ENCODE peak calls at places on chromosomes 13 and 19, in four cellular contexts. V is GM12878, D is K562, C is HepG2. G is an unnamed sample.

GRCh38 chr19:17107546-17108452 is 32.2 kb downstream of the MYO9B start:
- DNase-seq in V (no peak), D (no peak), C (peak), G (peak)

GRCh38 chr13:113638806-113639205 is 19.2 kb downstream of the ATP4B start:
- DNase-seq in V (no peak), D (no peak), C (no peak), G (no peak)

GRCh38 chr19:56015756-56016155 is 29.2 kb downstream of the NLRP5 start:
- DNase-seq in V (no peak), D (peak), C (peak), G (no peak)

GRCh38 chr13:66915596-66916185 is 314.4 kb downstream of the PCDH9 start:
- DNase-seq in V (no peak), D (no peak), C (no peak), G (no peak)

GRCh38 chr19:49347835-49348234 is 12.6 kb downstream of the CD37 start:
- DNase-seq in V (no peak), D (peak), C (peak), G (peak)

GRCh38 chr19:4702764-4703163 is 20.9 kb downstream of the DPP9 start:
- DNase-seq in V (no peak), D (no peak), C (no peak), G (no peak)

GRCh38 chr13:79767126-79767525 is 286.2 kb downstream of the NDFIP2 start:
- DNase-seq in V (no peak), D (no peak), C (no peak), G (no peak)

GRCh38 chr19:13665125-13665903 is 99.0 kb upstream of the MRI1 start:
- DNase-seq in V (peak), D (no peak), C (no peak), G (no peak)

GRCh38 chr13:85170372-85170771 is 628.8 kb downstream of the SLITRK6 start:
- DNase-seq in V (no peak), D (no peak), C (no peak), G (no peak)

GRCh38 chr19:2887391-2887914 is 13.3 kb upstream of the ZNF57 start:
- DNase-seq in V (no peak), D (peak), C (peak), G (peak)

GRCh38 chr13:44312898-44313551 is 60.6 kb upstream of the SERP2 start:
- DNase-seq in V (no peak), D (no peak), C (peak), G (no peak)

GRCh38 chr19:58328999-58329398 is 2.2 kb downstream of the ZSCAN22 start:
- DNase-seq in V (no peak), D (peak), C (no peak), G (peak)

GRCh38 chr19:12665281-12665573 is 1.3 kb downstream of the MAN2B1 start:
- DNase-seq in V (peak), D (no peak), C (no peak), G (no peak)

GRCh38 chr13:79393564-79394249 is 12.3 kb downstream of the RBM26 start:
- DNase-seq in V (no peak), D (peak), C (peak), G (no peak)

GRCh38 chr13:24618219-24618955 is 61.8 kb upstream of the ATP12A start:
- DNase-seq in V (peak), D (no peak), C (no peak), G (no peak)

GRCh38 chr13:21625366-21625765 is 21.4 kb upstream of the MICU2 start:
- DNase-seq in V (no peak), D (peak), C (peak), G (peak)

GRCh38 chr13:76813874-76814273 is 72.3 kb downstream of the KCTD12 start:
- DNase-seq in V (no peak), D (no peak), C (peak), G (no peak)

GRCh38 chr13:43963726-43964125 is 84.0 kb downstream of the LACC1 start:
- DNase-seq in V (no peak), D (no peak), C (no peak), G (no peak)

GRCh38 chr19:50858896-50859295 is 4.2 kb downstream of the KLK3 start:
- DNase-seq in V (no peak), D (no peak), C (no peak), G (no peak)

GRCh38 chr13:74305876-74306275 is 171.7 kb upstream of the KLF12 start:
- DNase-seq in V (no peak), D (no peak), C (no peak), G (no peak)

GRCh38 chr19:30678168-30678567 is 306.0 kb downstream of the ZNF536 start:
- DNase-seq in V (no peak), D (no peak), C (no peak), G (no peak)

GRCh38 chr13:104641309-104641708 is 1575.1 kb upstream of the SLC10A2 start:
- DNase-seq in V (no peak), D (no peak), C (no peak), G (peak)

GRCh38 chr13:86006317-86006716 is 207.1 kb upstream of the SLITRK6 start:
- DNase-seq in V (no peak), D (no peak), C (no peak), G (no peak)

GRCh38 chr13:113152894-113153809 is 5.3 kb upstream of the PROZ start:
- DNase-seq in V (no peak), D (peak), C (peak), G (peak)

GRCh38 chr13:70408865-70409264 is 300.6 kb upstream of the KLHL1 start:
- DNase-seq in V (no peak), D (no peak), C (no peak), G (no peak)
- TF ChIP-seq RFX5 in V (no peak), D (no peak), C (no peak), G (no peak)

GRCh38 chr19:48216933-48217332 is 38.8 kb downstream of the CARD8 start:
- DNase-seq in V (no peak), D (peak), C (no peak), G (no peak)
- TF ChIP-seq SIN3A in V (no peak), D (no peak), C (no peak), G (no peak)

DNA sequence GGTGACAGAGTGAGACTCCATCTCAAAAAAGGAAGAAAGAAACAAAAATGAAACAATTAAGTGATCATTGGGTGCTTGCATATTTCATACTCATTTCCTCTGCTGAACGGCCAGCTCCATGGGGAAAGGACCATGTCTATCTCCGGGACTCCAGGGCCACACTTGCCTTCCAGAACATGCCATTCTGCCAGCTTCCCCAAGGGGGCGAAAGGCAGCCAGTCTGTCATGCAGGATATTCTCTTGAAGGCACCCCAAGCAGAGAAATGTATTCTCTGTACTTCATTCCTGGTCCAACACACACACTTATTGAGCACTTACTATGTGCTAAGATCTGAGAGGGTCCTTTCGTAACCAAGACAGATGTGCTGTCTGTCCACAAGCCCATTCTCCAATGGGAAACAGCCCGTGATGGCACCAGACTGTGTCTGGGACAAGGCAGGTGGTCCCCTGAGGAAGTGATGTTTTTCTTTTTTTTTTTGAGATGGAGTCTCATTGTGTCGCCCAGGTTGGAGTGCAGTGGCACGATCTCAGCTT is 10.2 kb upstream of the CARM1 start:
- DNase-seq in V (no peak), D (peak), C (peak), G (no peak)
- TF ChIP-seq MXI1 in V (no peak), D (no peak), C (no peak), G (no peak)

GRCh38 chr19:1746401-1747284 is 6.7 kb upstream of the ONECUT3 start:
- DNase-seq in V (no peak), D (peak), C (no peak), G (no peak)
- TF ChIP-seq RFX5 in V (no peak), D (no peak), C (no peak), G (no peak)